ENCODE peak calls at places on chromosome 10, in four cellular contexts. F is HCT116, M is SK-N-SH, J is HepG2. S is an unnamed sample.

GRCh38 chr10:91610444-91610843 is 22.4 kb downstream of the PPP1R3C start:
- DNase-seq in F (no peak), M (no peak), J (no peak), S (no peak)

GRCh38 chr10:114539623-114540022 is 118.5 kb downstream of the ABLIM1 start:
- DNase-seq in F (no peak), M (no peak), J (no peak), S (no peak)

GRCh38 chr10:77405771-77406241 is 231.8 kb downstream of the KCNMA1 start:
- DNase-seq in F (peak), M (peak), J (peak), S (peak)

GRCh38 chr10:49509904-49510303 is 29.0 kb downstream of the ERCC6 start:
- DNase-seq in F (no peak), M (no peak), J (no peak), S (no peak)

GRCh38 chr10:114367041-114367675 is 37.1 kb downstream of the AFAP1L2 start:
- DNase-seq in F (no peak), M (no peak), J (no peak), S (peak)

GRCh38 chr10:86261933-86262665 is 104.5 kb downstream of the GRID1 start:
- DNase-seq in F (no peak), M (no peak), J (peak), S (peak)

GRCh38 chr10:123995082-123995460 is 98.3 kb downstream of the CHST15 start:
- DNase-seq in F (peak), M (peak), J (no peak), S (no peak)

GRCh38 chr10:101588879-101589278 is 758 bp downstream of the DPCD start:
- DNase-seq in F (peak), M (no peak), J (peak), S (no peak)

GRCh38 chr10:130038019-130038555 is 72.5 kb downstream of the C10orf143 start:
- DNase-seq in F (no peak), M (no peak), J (no peak), S (no peak)

GRCh38 chr10:130038611-130039109 is 72.0 kb downstream of the C10orf143 start:
- DNase-seq in F (no peak), M (no peak), J (no peak), S (no peak)

GRCh38 chr10:130037169-130037661 is 73.1 kb upstream of the EBF3 start:
- DNase-seq in F (no peak), M (no peak), J (no peak), S (no peak)

GRCh38 chr10:130039141-130039540 is 71.5 kb downstream of the C10orf143 start:
- DNase-seq in F (no peak), M (no peak), J (no peak), S (no peak)

GRCh38 chr10:130036296-130037065 is 72.4 kb upstream of the EBF3 start:
- DNase-seq in F (no peak), M (no peak), J (no peak), S (no peak)
- TF ChIP-seq JUND in F (no peak), M (no peak), J (no peak), S (no peak)

DNA sequence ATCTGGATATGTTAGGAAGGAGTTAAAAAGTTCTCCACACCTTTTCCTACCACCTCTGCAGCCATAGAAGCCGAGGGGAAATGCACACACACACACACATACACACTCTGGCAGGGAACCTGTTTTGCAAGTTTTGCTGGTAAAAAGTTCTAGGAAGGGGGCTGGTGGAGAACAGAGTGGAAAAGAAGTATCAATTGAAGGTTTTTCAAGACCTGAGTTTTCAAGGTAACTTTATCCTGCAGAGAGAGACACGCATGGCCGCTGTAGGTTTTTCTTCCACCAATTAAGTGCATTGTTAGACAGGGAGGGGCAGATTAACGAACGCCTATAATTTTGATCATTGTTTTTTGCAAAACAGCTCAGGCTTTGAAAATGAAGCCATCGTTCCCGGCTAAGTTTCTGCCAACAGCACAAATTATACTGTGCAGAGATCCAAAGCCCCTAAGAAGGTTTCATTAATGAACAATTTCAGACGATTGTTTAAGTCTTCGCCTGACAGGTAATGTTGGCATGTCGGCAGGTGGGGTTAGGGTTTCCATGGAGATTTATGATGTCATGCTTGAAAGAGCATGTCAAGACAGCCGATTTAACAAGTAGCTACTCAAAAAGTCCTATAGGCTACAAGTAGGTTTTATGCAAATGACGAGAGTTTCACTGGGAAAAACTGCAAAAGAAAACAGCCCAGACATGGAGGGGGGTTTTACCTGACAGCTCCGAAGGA is 29.7 kb downstream of the KIAA1217 start:
- DNase-seq in F (no peak), M (no peak), J (no peak), S (no peak)
- TF ChIP-seq JUND in F (no peak), M (no peak), J (no peak), S (no peak)

DNA sequence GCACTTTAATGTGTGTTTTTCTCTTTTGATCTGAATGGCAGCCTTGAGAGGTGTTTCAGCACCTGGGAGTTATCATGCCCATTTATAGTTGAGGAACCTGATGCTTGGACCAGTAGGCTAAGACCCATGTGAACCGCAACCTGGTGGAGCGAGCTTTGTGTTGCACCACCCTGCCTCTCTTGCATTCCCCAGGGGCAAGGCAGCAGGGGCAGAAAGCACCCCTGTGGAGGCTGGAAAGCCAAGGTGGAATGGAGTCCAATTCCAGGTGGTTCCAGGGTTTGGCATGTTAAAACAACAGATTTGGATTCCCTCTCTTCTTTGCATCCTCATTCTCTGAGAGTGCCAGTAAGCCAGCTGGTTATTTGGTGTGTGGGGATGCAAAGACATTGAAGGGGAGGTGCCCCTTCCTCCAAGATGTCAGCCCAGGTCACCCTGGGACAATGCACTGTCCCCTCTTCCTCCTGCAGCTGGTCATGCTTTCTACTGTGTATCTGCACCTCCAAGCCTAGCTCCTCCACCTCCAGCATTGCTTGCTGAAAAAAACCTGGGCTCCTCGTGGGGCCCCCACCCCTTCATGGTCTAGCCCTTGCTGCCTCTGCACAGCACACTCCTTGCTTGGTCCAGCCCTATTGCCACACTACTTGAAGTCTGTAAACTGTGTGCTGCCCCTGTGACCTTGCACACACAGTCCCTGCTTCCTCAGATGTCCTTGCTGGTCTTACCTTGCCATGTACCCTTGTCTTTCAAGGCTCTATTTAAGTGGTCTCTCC is 5.6 kb upstream of the CDH23 start:
- DNase-seq in F (no peak), M (no peak), J (no peak), S (no peak)
- TF ChIP-seq JUND in F (no peak), M (no peak), J (no peak), S (no peak)

GRCh38 chr10:127797339-127797738 is 60.4 kb downstream of the FOXI2 start:
- DNase-seq in F (no peak), M (peak), J (peak), S (no peak)
- TF ChIP-seq JUND in F (no peak), M (no peak), J (no peak), S (no peak)

GRCh38 chr10:93746844-93747284 is 10.9 kb upstream of the LGI1 start:
- DNase-seq in F (peak), M (no peak), J (peak), S (peak)

GRCh38 chr10:93749218-93749799 is 8.4 kb upstream of the LGI1 start:
- DNase-seq in F (no peak), M (no peak), J (no peak), S (no peak)

GRCh38 chr10:93742633-93743349 is 14.9 kb upstream of the LGI1 start:
- DNase-seq in F (no peak), M (no peak), J (no peak), S (no peak)

GRCh38 chr10:93741367-93741766 is 16.4 kb upstream of the LGI1 start:
- DNase-seq in F (no peak), M (no peak), J (no peak), S (peak)

DNA sequence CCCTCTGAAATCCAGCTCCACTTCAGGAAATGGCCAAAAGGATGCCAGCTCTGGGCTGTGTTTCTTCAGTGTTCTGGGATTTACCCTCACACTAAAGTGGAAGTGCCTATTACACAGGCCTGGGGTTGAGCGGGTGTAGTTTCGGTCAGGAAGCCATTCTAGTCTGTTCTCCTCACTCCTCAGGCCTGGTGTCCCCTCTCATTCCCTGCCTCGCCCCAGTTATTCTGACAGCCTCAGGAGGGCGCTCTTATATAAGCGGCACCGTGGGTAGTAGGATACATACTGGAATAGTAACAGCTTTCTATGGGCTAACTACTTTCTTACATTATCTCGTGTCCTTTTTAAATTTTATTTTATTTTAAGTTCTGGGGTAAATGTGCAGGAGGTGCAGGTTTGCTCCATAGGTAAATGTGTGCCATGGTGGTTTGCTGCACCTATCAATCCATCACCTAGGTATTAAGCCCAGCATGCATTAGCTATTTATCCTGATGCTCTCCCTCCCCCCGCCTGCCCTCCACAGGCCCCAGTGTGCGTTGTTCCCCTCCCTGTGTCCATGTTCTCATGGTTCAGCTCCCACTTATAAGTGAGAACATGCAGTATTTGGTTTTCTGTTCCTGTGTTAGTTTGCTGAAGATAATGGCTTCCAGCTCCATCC is 12.2 kb upstream of the LGI1 start:
- DNase-seq in F (no peak), M (no peak), J (peak), S (peak)
- TF ChIP-seq JUND in F (no peak), M (no peak), J (no peak), S (no peak)

GRCh38 chr10:17289763-17290162 is 61.7 kb downstream of the VIM start:
- DNase-seq in F (no peak), M (no peak), J (no peak), S (no peak)

GRCh38 chr10:17287151-17287550 is 59.1 kb downstream of the VIM start:
- DNase-seq in F (no peak), M (no peak), J (no peak), S (no peak)

GRCh38 chr10:17292375-17292774 is 64.3 kb downstream of the VIM start:
- DNase-seq in F (no peak), M (no peak), J (no peak), S (no peak)

GRCh38 chr10:17286562-17287089 is 58.6 kb downstream of the VIM start:
- DNase-seq in F (no peak), M (no peak), J (no peak), S (no peak)

GRCh38 chr10:17290226-17290625 is 62.2 kb downstream of the VIM start:
- DNase-seq in F (peak), M (peak), J (no peak), S (peak)
- TF ChIP-seq JUND in F (no peak), M (no peak), J (no peak), S (no peak)

GRCh38 chr10:74058658-74059057 is 60.7 kb downstream of the VCL start:
- DNase-seq in F (peak), M (no peak), J (peak), S (peak)
- TF ChIP-seq JUND in F (no peak), M (no peak), J (no peak), S (no peak)

GRCh38 chr10:58888957-58889356 is 287.5 kb upstream of the PHYHIPL start:
- DNase-seq in F (no peak), M (no peak), J (no peak), S (no peak)

GRCh38 chr10:58894929-58895328 is 281.5 kb upstream of the PHYHIPL start:
- DNase-seq in F (no peak), M (no peak), J (peak), S (no peak)

GRCh38 chr10:58896229-58896628 is 280.2 kb upstream of the PHYHIPL start:
- DNase-seq in F (no peak), M (no peak), J (peak), S (no peak)

GRCh38 chr10:58897708-58898107 is 278.7 kb upstream of the PHYHIPL start:
- DNase-seq in F (no peak), M (no peak), J (no peak), S (no peak)

GRCh38 chr10:58892039-58892665 is 284.3 kb upstream of the PHYHIPL start:
- DNase-seq in F (no peak), M (no peak), J (no peak), S (no peak)
- TF ChIP-seq JUND in F (no peak), M (no peak), J (no peak), S (no peak)